ENCODE peak calls at places on chromosomes 7 and 10, in four cellular contexts. F, G, H and N are unnamed samples.

GRCh38 chr7:45597286-45597984 is 23.3 kb downstream of the ADCY1 start:
- DNase-seq in F (no peak), G (no peak), H (no peak), N (no peak)

GRCh38 chr10:109237050-109237449 is 686.3 kb downstream of the XPNPEP1 start:
- DNase-seq in F (no peak), G (no peak), H (no peak), N (no peak)

GRCh38 chr10:86393858-86394472 is 27.4 kb upstream of the GRID1 start:
- DNase-seq in F (no peak), G (no peak), H (no peak), N (no peak)

GRCh38 chr10:133229265-133230022 is 573 bp upstream of the UTF1 start:
- DNase-seq in F (no peak), G (no peak), H (no peak), N (no peak)

GRCh38 chr10:94349327-94349726 is 13.4 kb downstream of the NOC3L start:
- DNase-seq in F (peak), G (no peak), H (no peak), N (no peak)

GRCh38 chr7:89975577-89975976 is 178.7 kb upstream of the STEAP1 start:
- DNase-seq in F (no peak), G (no peak), H (no peak), N (no peak)

GRCh38 chr7:20304366-20304765 is 26.3 kb upstream of the ITGB8 start:
- DNase-seq in F (peak), G (no peak), H (no peak), N (peak)

GRCh38 chr7:116552616-116553015 is 27.8 kb downstream of the CAV1 start:
- DNase-seq in F (peak), G (no peak), H (no peak), N (no peak)

GRCh38 chr10:110643670-110644597 is at the start of gene RBM20:
- DNase-seq in F (peak), G (no peak), H (peak), N (no peak)

GRCh38 chr7:70669859-70670258 is 462.1 kb upstream of the GALNT17 start:
- DNase-seq in F (no peak), G (no peak), H (no peak), N (no peak)

GRCh38 chr7:4169505-4169904 is 512.6 kb upstream of the FOXK1 start:
- DNase-seq in F (no peak), G (no peak), H (no peak), N (no peak)

GRCh38 chr10:20909801-20910200 is 12.7 kb upstream of the NEBL start:
- DNase-seq in F (no peak), G (no peak), H (no peak), N (no peak)

GRCh38 chr10:51397695-51398094 is 301.7 kb downstream of the CSTF2T start:
- DNase-seq in F (no peak), G (no peak), H (no peak), N (no peak)

GRCh38 chr10:102540023-102540422 is 36.3 kb downstream of the SUFU start:
- DNase-seq in F (peak), G (no peak), H (peak), N (peak)

GRCh38 chr7:32161708-32162107 is 91.5 kb upstream of the PDE1C start:
- DNase-seq in F (peak), G (no peak), H (no peak), N (no peak)

GRCh38 chr10:7563368-7563767 is 103.4 kb downstream of the ITIH5 start:
- DNase-seq in F (no peak), G (no peak), H (no peak), N (no peak)

GRCh38 chr7:131039355-131039762 is 288.3 kb upstream of the MKLN1 start:
- DNase-seq in F (no peak), G (no peak), H (no peak), N (no peak)

GRCh38 chr7:138388673-138389491 is 71.2 kb upstream of the TRIM24 start:
- DNase-seq in F (peak), G (no peak), H (peak), N (peak)

GRCh38 chr10:60363187-60363586 is 26.5 kb downstream of the ANK3 start:
- DNase-seq in F (no peak), G (no peak), H (no peak), N (no peak)

GRCh38 chr10:6139470-6139869 is 50.6 kb downstream of the RBM17 start:
- DNase-seq in F (no peak), G (no peak), H (no peak), N (no peak)

GRCh38 chr10:88457680-88458079 is 125.4 kb downstream of the RNLS start:
- DNase-seq in F (peak), G (no peak), H (no peak), N (no peak)

GRCh38 chr10:22319559-22320558 is 1.0 kb upstream of the BMI1 start:
- DNase-seq in F (no peak), G (no peak), H (peak), N (no peak)

GRCh38 chr10:96794786-96795733 is 37.0 kb upstream of the LCOR start:
- DNase-seq in F (no peak), G (no peak), H (no peak), N (peak)

GRCh38 chr7:23207029-23207428 is 25.2 kb downstream of the NUP42 start:
- DNase-seq in F (no peak), G (no peak), H (no peak), N (peak)

GRCh38 chr7:19442016-19442785 is 266.6 kb downstream of the POLR1F start:
- DNase-seq in F (peak), G (no peak), H (peak), N (no peak)

GRCh38 chr7:46900312-46901263 is 681.3 kb downstream of the TNS3 start:
- DNase-seq in F (no peak), G (no peak), H (no peak), N (no peak)

GRCh38 chr10:89521368-89521767 is 14.0 kb downstream of the SLC16A12 start:
- DNase-seq in F (no peak), G (no peak), H (no peak), N (no peak)

GRCh38 chr10:43816351-43817321 is 168.0 kb upstream of the ZNF32 start:
- DNase-seq in F (no peak), G (peak), H (no peak), N (no peak)

GRCh38 chr7:10981317-10981716 is 7.6 kb downstream of the PHF14 start:
- DNase-seq in F (no peak), G (no peak), H (no peak), N (no peak)

GRCh38 chr10:113947138-113948011 is 92.9 kb downstream of the NHLRC2 start:
- DNase-seq in F (peak), G (no peak), H (peak), N (no peak)

GRCh38 chr7:98250789-98251188 is 1.2 kb downstream of the TECPR1 start:
- DNase-seq in F (no peak), G (no peak), H (peak), N (no peak)

GRCh38 chr7:42227523-42227922 is 9.5 kb downstream of the GLI3 start:
- DNase-seq in F (no peak), G (no peak), H (no peak), N (no peak)

GRCh38 chr7:102152672-102153585 is 133.7 kb upstream of the SH2B2 start:
- DNase-seq in F (peak), G (no peak), H (no peak), N (peak)
- TF ChIP-seq EP300 in F (no peak), G (no peak), H (no peak), N (peak)

GRCh38 chr7:106598663-106599342 is 62.2 kb downstream of the CCDC71L start:
- DNase-seq in F (peak), G (peak), H (peak), N (peak)
- TF ChIP-seq POLR2A in F (no peak), G (no peak), H (no peak), N (no peak)

GRCh38 chr10:9682812-9683211 is 1334.9 kb upstream of the CELF2 start:
- DNase-seq in F (no peak), G (no peak), H (no peak), N (no peak)
- TF ChIP-seq REST in F (no peak), G (no peak), H (no peak), N (no peak)

GRCh38 chr7:29281782-29282541 is 87.4 kb downstream of the CHN2 start:
- DNase-seq in F (no peak), G (no peak), H (peak), N (peak)
- TF ChIP-seq EP300 in F (no peak), G (no peak), H (no peak), N (no peak)